ENCODE peak calls at places on chromosomes 6 and 20, in eight cellular contexts. D is ACHN, Q is fibroblast of lung, S is astrocyte of the spinal cord, W is H4, V is fibroblast of pulmonary artery, H is GM12864, L is H9. F is an unnamed sample.

GRCh38 chr6:104940881-104941693 is 15.8 kb upstream of the LIN28B start:
- DNase-seq in D (no peak), Q (peak; percentile 44), S (peak; percentile 32), L (peak; percentile 82), H (no peak), V (peak; percentile 56), W (no peak), F (peak; percentile 88)

GRCh38 chr6:144712541-144712940 is 427.4 kb downstream of the UTRN start:
- DNase-seq in H (no peak), S (no peak), Q (peak; percentile 30), W (no peak), D (no peak), L (no peak), V (peak; percentile 23), F (no peak)

GRCh38 chr20:33858666-33859065 is 47.5 kb downstream of the CHMP4B start:
- DNase-seq in H (no peak), Q (no peak), S (no peak), L (no peak), W (no peak), V (no peak), D (no peak), F (no peak)

GRCh38 chr6:148999501-148999900 is 252.7 kb downstream of the UST start:
- DNase-seq in V (peak; percentile 78), D (peak; percentile 12), S (no peak), H (no peak), W (no peak), Q (peak; percentile 82), L (no peak), F (no peak)

GRCh38 chr6:106225581-106225980 is 100.0 kb downstream of the ATG5 start:
- DNase-seq in S (no peak), W (no peak), V (no peak), H (no peak), L (no peak), Q (no peak), D (no peak), F (no peak)

GRCh38 chr6:39885691-39886090 is 48.6 kb downstream of the MOCS1 start:
- DNase-seq in L (no peak), V (no peak), D (no peak), W (no peak), Q (no peak), H (no peak), S (no peak), F (no peak)

GRCh38 chr6:33295621-33296369 is 2.9 kb downstream of the RGL2 start:
- DNase-seq in Q (no peak), D (no peak), W (no peak), S (no peak), H (no peak), V (no peak), L (no peak), F (no peak)

GRCh38 chr6:168282985-168283685 is 36.4 kb downstream of the DACT2 start:
- DNase-seq in Q (no peak), W (no peak), D (no peak), H (no peak), L (no peak), S (no peak), V (no peak), F (no peak)

GRCh38 chr6:11317885-11318771 is 85.7 kb upstream of the NEDD9 start:
- DNase-seq in L (no peak), V (peak; percentile 99), S (peak; percentile 99), W (peak; percentile 81), H (peak; percentile 19), Q (peak; percentile 91), D (peak; percentile 31), F (peak; percentile 33)

GRCh38 chr6:139778688-139779087 is 404.2 kb upstream of the CITED2 start:
- DNase-seq in H (no peak), W (no peak), D (peak; percentile 27), L (no peak), V (peak; percentile 53), S (peak; percentile 39), Q (peak; percentile 20), F (no peak)

GRCh38 chr6:43091592-43091991 is 15.5 kb downstream of the PTK7 start:
- DNase-seq in V (no peak), S (no peak), L (no peak), H (no peak), W (no peak), Q (no peak), D (no peak), F (no peak)

GRCh38 chr6:134426623-134427022 is 108.7 kb upstream of the SGK1 start:
- DNase-seq in V (no peak), L (no peak), H (no peak), Q (no peak), W (no peak), S (no peak), D (no peak), F (no peak)

F was measured in ELF-1.